ENCODE peak calls at places on chromosomes 4 and X, in nine cellular contexts. Z, B, K, C, S, V, E, J and N are unnamed samples.
A peak's percentile ranks its signal among the peaks of the same experiment; 100 is the strongest.

GRCh38 chr4:20284990-20285389 is 33.3 kb downstream of the SLIT2 start:
- DNase-seq in Z (no peak), B (no peak), K (no peak), C (peak; percentile 56), S (no peak), V (no peak), E (peak; percentile 47), J (no peak), N (peak; percentile 86)

GRCh38 chr4:54625391-54625790 is 32.4 kb upstream of the KIT start:
- DNase-seq in Z (no peak), B (no peak), K (no peak), C (no peak), S (no peak), V (no peak), E (no peak), J (no peak), N (no peak)

GRCh38 chrX:1391370-1391706 is 575 bp downstream of the SLC25A6 start:
- DNase-seq in Z (peak; percentile 94), B (no peak), K (no peak), C (no peak), S (peak; percentile 93), V (no peak), E (no peak), J (no peak), N (no peak)

GRCh38 chrX:136767104-136767941 is 13.4 kb downstream of the ARHGEF6 start:
- DNase-seq in Z (peak; percentile 61), B (peak; percentile 72), K (no peak), C (peak; percentile 49), S (peak; percentile 84), V (peak; percentile 68), E (peak; percentile 56), J (peak; percentile 36), N (peak; percentile 28)

GRCh38 chrX:105190252-105190853 is 30.1 kb downstream of the TEX13A start:
- DNase-seq in Z (peak; percentile 55), B (no peak), K (no peak), C (peak; percentile 41), S (no peak), V (peak; percentile 42), E (peak; percentile 47), J (peak; percentile 28), N (peak; percentile 29)

GRCh38 chrX:120262781-120263719 is 12.4 kb downstream of the ZBTB33 start:
- DNase-seq in Z (no peak), B (no peak), K (no peak), C (no peak), S (no peak), V (no peak), E (no peak), J (no peak), N (no peak)

GRCh38 chr4:122914292-122914904 is 8.0 kb downstream of the NUDT6 start:
- DNase-seq in Z (no peak), B (no peak), K (no peak), C (peak; percentile 75), S (no peak), V (peak; percentile 74), E (peak; percentile 65), J (peak; percentile 42), N (peak; percentile 70)

GRCh38 chr4:19693949-19694597 is 557.6 kb upstream of the SLIT2 start:
- DNase-seq in Z (no peak), B (no peak), K (no peak), C (no peak), S (no peak), V (no peak), E (peak; percentile 29), J (no peak), N (no peak)

GRCh38 chrX:153687121-153688039 is at the start of gene SLC6A8:
- DNase-seq in Z (peak; percentile 68), B (peak; percentile 78), K (no peak), C (peak; percentile 37), S (peak; percentile 78), V (peak; percentile 33), E (peak; percentile 54), J (peak; percentile 67), N (peak; percentile 72)

GRCh38 chr4:1726146-1726934 is 5.0 kb downstream of the TACC3 start:
- DNase-seq in Z (peak; percentile 88), B (peak; percentile 90), K (no peak), C (peak; percentile 80), S (peak; percentile 84), V (peak; percentile 84), E (peak; percentile 88), J (peak; percentile 84), N (peak; percentile 86)

GRCh38 chr4:178535939-178536579 is 1093.8 kb upstream of the AGA start:
- DNase-seq in Z (no peak), B (no peak), K (no peak), C (no peak), S (no peak), V (no peak), E (no peak), J (no peak), N (no peak)

GRCh38 chr4:17589355-17589754 is 12.4 kb downstream of the LAP3 start:
- DNase-seq in Z (no peak), B (no peak), K (no peak), C (no peak), S (no peak), V (no peak), E (no peak), J (no peak), N (no peak)

GRCh38 chr4:6968496-6968895 is 58.9 kb downstream of the TBC1D14 start:
- DNase-seq in Z (no peak), B (no peak), K (no peak), C (no peak), S (no peak), V (no peak), E (no peak), J (no peak), N (no peak)

GRCh38 chrX:69152398-69152797 is 12.9 kb downstream of the PJA1 start:
- DNase-seq in Z (no peak), B (no peak), K (peak; percentile 72), C (no peak), S (no peak), V (no peak), E (no peak), J (peak; percentile 33), N (peak; percentile 60)

GRCh38 chr4:152903658-152904057 is 32.5 kb upstream of the FHDC1 start:
- DNase-seq in Z (no peak), B (no peak), K (no peak), C (no peak), S (no peak), V (no peak), E (no peak), J (no peak), N (no peak)

GRCh38 chr4:73976716-73977115 is 5.1 kb downstream of the PF4 start:
- DNase-seq in Z (no peak), B (no peak), K (no peak), C (no peak), S (no peak), V (no peak), E (peak; percentile 53), J (no peak), N (no peak)

GRCh38 chrX:72349190-72349589 is 43.5 kb upstream of the CITED1 start:
- DNase-seq in Z (no peak), B (no peak), K (no peak), C (peak; percentile 39), S (no peak), V (no peak), E (peak; percentile 5), J (no peak), N (no peak)

GRCh38 chr4:117420966-117421365 is 335.6 kb upstream of the TRAM1L1 start:
- DNase-seq in Z (no peak), B (no peak), K (no peak), C (no peak), S (no peak), V (no peak), E (no peak), J (no peak), N (no peak)

GRCh38 chr4:130359537-130359936 is 1263.6 kb downstream of the C4orf33 start:
- DNase-seq in Z (no peak), B (no peak), K (no peak), C (peak; percentile 58), S (no peak), V (no peak), E (peak; percentile 76), J (peak; percentile 2), N (peak; percentile 36)

GRCh38 chrX:115898382-115899001 is 272.1 kb upstream of the AGTR2 start:
- DNase-seq in Z (peak; percentile 1), B (no peak), K (no peak), C (peak; percentile 47), S (peak; percentile 62), V (peak; percentile 79), E (peak; percentile 3), J (peak; percentile 23), N (no peak)

GRCh38 chr4:78784255-78784654 is 8.1 kb downstream of the BMP2K start:
- DNase-seq in Z (peak; percentile 42), B (no peak), K (no peak), C (peak; percentile 86), S (no peak), V (no peak), E (peak; percentile 63), J (no peak), N (peak; percentile 27)

GRCh38 chr4:134276476-134276875 is 74.9 kb upstream of the PABPC4L start:
- DNase-seq in Z (no peak), B (no peak), K (no peak), C (no peak), S (no peak), V (no peak), E (no peak), J (no peak), N (no peak)

GRCh38 chrX:7132335-7133035 is 15.0 kb upstream of the STS start:
- DNase-seq in Z (peak; percentile 64), B (no peak), K (no peak), C (peak; percentile 82), S (peak; percentile 52), V (no peak), E (peak; percentile 82), J (peak; percentile 90), N (peak; percentile 90)
- TF ChIP-seq CTCF in Z (peak; percentile 46), B (peak; percentile 46), K (peak; percentile 7), C (peak; percentile 61), S (peak; percentile 24), V (peak; percentile 10), E (peak; percentile 47), J (peak; percentile 53), N (peak; percentile 62)

GRCh38 chrX:53084043-53084570 is 1.9 kb downstream of the TSPYL2 start:
- DNase-seq in Z (no peak), B (no peak), K (no peak), C (peak; percentile 61), S (no peak), V (no peak), E (no peak), J (no peak), N (no peak)
- H3K4me3 ChIP-seq in Z (no peak overlapping the region), B (peak overlapping the region; percentile 85), K (peak overlapping the region; percentile 71), C (no peak overlapping the region), S (no peak overlapping the region), V (no peak overlapping the region), E (no peak overlapping the region), J (no peak overlapping the region), N (no peak overlapping the region)

GRCh38 chrX:51860679-51861078 is 32.7 kb upstream of the MAGED1 start:
- DNase-seq in Z (peak; percentile 37), B (no peak), K (no peak), C (peak; percentile 60), S (no peak), V (peak; percentile 8), E (peak; percentile 59), J (peak; percentile 25), N (peak; percentile 48)
- TF ChIP-seq CTCF in Z (peak; percentile 56), B (peak; percentile 58), K (peak; percentile 24), C (peak; percentile 54), S (peak; percentile 45), V (peak; percentile 44), E (peak; percentile 51), J (no peak), N (peak; percentile 31)

DNA sequence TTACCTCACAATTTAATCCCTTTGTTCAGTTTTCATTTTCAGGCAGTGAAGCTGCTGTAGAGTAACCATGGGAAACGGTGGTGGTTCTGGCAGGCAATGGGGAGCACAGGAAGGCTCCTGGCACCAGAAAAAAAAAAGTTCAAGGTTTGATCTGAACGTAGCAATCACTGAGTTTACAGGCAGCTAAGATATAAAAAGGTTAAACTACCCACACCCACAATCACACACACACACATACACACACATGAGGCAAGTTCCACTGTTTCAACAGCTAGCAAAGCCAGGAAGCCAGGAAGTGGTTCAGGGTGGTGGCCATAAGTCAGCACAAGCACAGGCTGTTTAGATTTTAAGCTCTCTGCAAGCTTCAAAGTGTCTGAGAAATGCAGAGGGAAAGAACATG is at the start of gene SULT1B1:
- DNase-seq in Z (no peak), B (peak; percentile 13), K (no peak), C (peak; percentile 85), S (no peak), V (peak; percentile 38), E (peak; percentile 62), J (no peak), N (peak; percentile 49)
- H3K4me3 ChIP-seq in Z (no peak within 1 kb of the TSS), B (no peak within 1 kb of the TSS), K (peak within 1 kb of the TSS; percentile 4), C (peak within 1 kb of the TSS; percentile 37), S (no peak within 1 kb of the TSS), V (no peak within 1 kb of the TSS), E (no peak within 1 kb of the TSS), J (no peak within 1 kb of the TSS), N (no peak within 1 kb of the TSS)